ENCODE peak calls at places on chromosomes 3 and 15, in six cellular contexts. G is A549, D is astrocyte, J is heart left ventricle, H is right cardiac atrium, C is psoas muscle. S is an unnamed sample. For H3K4me1 and H3K9me3, the result is how much of the 10 kb centered on the place peaks cover.

GRCh38 chr3:72960812-72961518 is 35.6 kb upstream of the PPP4R2 start:
- DNase-seq in G (no peak), D (no peak), J (peak), H (no peak), C (peak), S (no peak)

GRCh38 chr15:71171195-71171594 is 55.9 kb downstream of the THSD4 start:
- DNase-seq in G (no peak), D (no peak), J (no peak), H (no peak), C (no peak), S (no peak)

GRCh38 chr15:39774688-39775267 is 7.9 kb downstream of the FSIP1 start:
- DNase-seq in G (no peak), D (no peak), J (no peak), H (no peak), C (no peak), S (no peak)

GRCh38 chr3:156957715-156958114 is 131.6 kb downstream of the LEKR1 start:
- DNase-seq in G (no peak), D (no peak), J (no peak), H (no peak), C (no peak), S (no peak)

GRCh38 chr3:132773071-132773619 is 50.9 kb upstream of the NPHP3 start:
- DNase-seq in G (no peak), D (peak), J (no peak), H (no peak), C (no peak), S (no peak)

GRCh38 chr3:172021165-172021564 is 18.2 kb upstream of the FNDC3B start:
- DNase-seq in G (no peak), D (no peak), J (no peak), H (no peak), C (no peak), S (no peak)

GRCh38 chr15:41585140-41586047 is 26.4 kb downstream of the TYRO3 start:
- DNase-seq in G (peak), D (peak), J (peak), H (peak), C (peak), S (peak)

GRCh38 chr15:59437777-59438574 is at the start of gene FAM81A:
- DNase-seq in G (peak), D (peak), J (peak), H (peak), C (peak), S (peak)

GRCh38 chr15:57972801-57973311 is 92.7 kb downstream of the ALDH1A2 start:
- DNase-seq in G (no peak), D (no peak), J (no peak), H (no peak), C (no peak), S (no peak)

GRCh38 chr3:4956743-4957142 is 22.5 kb upstream of the BHLHE40 start:
- DNase-seq in G (no peak), D (no peak), J (no peak), H (no peak), C (no peak), S (no peak)

GRCh38 chr3:178504128-178504527 is 32.1 kb upstream of the KCNMB2 start:
- DNase-seq in G (no peak), D (no peak), J (no peak), H (no peak), C (no peak), S (no peak)

GRCh38 chr3:55085231-55085630 is 157.4 kb upstream of the LRTM1 start:
- DNase-seq in G (no peak), D (no peak), J (no peak), H (no peak), C (no peak), S (no peak)

GRCh38 chr3:190764231-190764630 is 98.3 kb downstream of the GMNC start:
- DNase-seq in G (no peak), D (no peak), J (no peak), H (no peak), C (no peak), S (no peak)

GRCh38 chr15:28098766-28099554 is at the start of gene OCA2:
- DNase-seq in G (peak), D (peak), J (peak), H (peak), C (peak), S (peak)
- H3K4me3 ChIP-seq in G (peak), D (peak), J (no peak), H (peak), C (peak), S (peak)

GRCh38 chr3:46406786-46407611 is at the start of the genes CCR5AS and CCRL2:
- DNase-seq in G (no peak), D (peak), J (peak), H (peak), C (peak), S (no peak)
- H3K4me1 ChIP-seq in G (under half), D (under half), J (under half), H (under half), C (under half), S (under half)

GRCh38 chr3:44722103-44722401 is 7.4 kb upstream of the ZNF501 start:
- DNase-seq in G (no peak), D (no peak), J (no peak), H (no peak), C (no peak), S (no peak)
- H3K9me3 ChIP-seq in G (half or more), D (half or more), J (half or more), H (under half), C (half or more), S (under half)

GRCh38 chr3:146159037-146159436 is 1.9 kb downstream of the PLOD2 start:
- DNase-seq in G (no peak), D (peak), J (no peak), H (no peak), C (no peak), S (no peak)
- H3K4me3 ChIP-seq in G (peak), D (peak), J (peak), H (peak), C (peak), S (no peak)

S was measured in BE2C.